ENCODE peak calls at places on chromosomes 3 and 15, in five cellular contexts. J is CD8-positive, alpha-beta memory T cell; S is mammary epithelial cell; V is DMS79; U is G401. X is an unnamed sample.

GRCh38 chr3:109445210-109445609 is 107.9 kb upstream of the DPPA4 start:
- DNase-seq in S (no peak), V (no peak), J (no peak), U (no peak), X (no peak)

GRCh38 chr3:127819656-127820055 is 2.7 kb downstream of the MGLL start:
- DNase-seq in J (no peak), S (no peak), V (no peak), U (no peak), X (no peak)

GRCh38 chr3:132090921-132091320 is 56.1 kb upstream of the CPNE4 start:
- DNase-seq in V (no peak), J (no peak), S (no peak), U (no peak), X (no peak)

GRCh38 chr3:12954891-12955650 is 113.7 kb upstream of the RPL32 start:
- DNase-seq in U (peak; percentile 61), V (peak; percentile 46), S (peak; percentile 12), J (no peak), X (peak; percentile 62)

GRCh38 chr15:89632563-89633430 is 22.5 kb downstream of the KIF7 start:
- DNase-seq in U (no peak), S (no peak), J (no peak), V (no peak), X (no peak)

GRCh38 chr3:133455281-133455680 is 55.4 kb downstream of the BFSP2 start:
- DNase-seq in J (no peak), S (no peak), U (no peak), V (no peak), X (no peak)

GRCh38 chr3:197458179-197458707 is 97.5 kb downstream of the BDH1 start:
- DNase-seq in V (no peak), J (no peak), U (no peak), S (peak; percentile 32), X (no peak)

GRCh38 chr3:9903238-9903624 is 583 bp downstream of the IL17RE start:
- DNase-seq in V (no peak), U (peak; percentile 52), S (no peak), J (no peak), X (peak; percentile 37)